ENCODE peak calls at places on chromosomes 4 and X, in nine cellular contexts. X is upper lobe of right lung, E is astrocyte, K is A549, P is upper lobe of left lung, J is testis, G is SJSA1, V is PC-3, L is tibial artery. H is an unnamed sample. For H3K4me1, the result is how much of the 10 kb centered on the place peaks cover.

GRCh38 chrX:33138677-33139249 is 72.6 kb downstream of the DMD start:
- DNase-seq in K (no peak), G (no peak), P (no peak), L (peak), X (no peak), J (no peak), V (peak), E (no peak), H (no peak)

GRCh38 chr4:1502976-1503375 is 96.7 kb upstream of the NKX1-1 start:
- DNase-seq in K (no peak), X (peak), L (peak), G (no peak), V (no peak), P (peak), E (no peak), J (no peak), H (no peak)

GRCh38 chr4:52910115-52910514 is 48.0 kb downstream of the RASL11B start:
- DNase-seq in X (no peak), V (no peak), P (no peak), G (no peak), L (no peak), J (no peak), K (no peak), E (no peak), H (no peak)

GRCh38 chr4:113476800-113477199 is 284.7 kb downstream of the CAMK2D start:
- DNase-seq in L (no peak), X (no peak), K (no peak), J (no peak), V (peak), E (no peak), P (no peak), G (no peak), H (no peak)

GRCh38 chrX:132968282-132968681 is 9.9 kb upstream of the HS6ST2 start:
- DNase-seq in J (no peak), X (no peak), E (no peak), G (no peak), V (no peak), P (no peak), K (no peak), L (no peak), H (peak)

GRCh38 chrX:130575831-130576404 is 174.1 kb downstream of the RBMX2 start:
- DNase-seq in J (peak), L (peak), G (peak), K (peak), X (peak), P (no peak), E (peak), V (peak), H (peak)

GRCh38 chrX:32448320-32448719 is 763.0 kb downstream of the DMD start:
- DNase-seq in X (no peak), L (no peak), J (no peak), K (no peak), P (no peak), V (no peak), G (no peak), E (no peak), H (no peak)

GRCh38 chr4:1713003-1713397 is 881 bp upstream of the SLBP start:
- DNase-seq in L (no peak), E (no peak), G (no peak), J (no peak), P (no peak), X (no peak), V (no peak), K (no peak), H (no peak)

GRCh38 chr4:19774690-19775256 is 476.9 kb upstream of the SLIT2 start:
- DNase-seq in J (no peak), E (no peak), V (peak), P (no peak), K (no peak), L (no peak), X (no peak), G (peak), H (no peak)

GRCh38 chrX:123920065-123920785 is 41.3 kb upstream of the STAG2 start:
- DNase-seq in K (peak), P (no peak), L (no peak), G (no peak), X (no peak), V (peak), J (no peak), E (peak), H (no peak)

GRCh38 chr4:163378661-163379060 is 35.0 kb downstream of the NPY5R start:
- DNase-seq in P (no peak), L (no peak), K (no peak), X (no peak), V (no peak), E (no peak), G (no peak), J (no peak), H (no peak)

GRCh38 chr4:102344520-102344954 is 745 bp downstream of the SLC39A8 start:
- DNase-seq in E (peak), X (peak), K (peak), L (peak), V (peak), J (peak), P (peak), G (peak), H (peak)

GRCh38 chr4:12041828-12042227 is 613.1 kb upstream of the HS3ST1 start:
- DNase-seq in K (no peak), L (no peak), J (no peak), E (no peak), V (no peak), X (no peak), G (no peak), P (no peak), H (no peak)

GRCh38 chr4:187071896-187072295 is 348.2 kb upstream of the FAT1 start:
- DNase-seq in J (peak), L (no peak), X (no peak), E (no peak), K (no peak), P (no peak), G (no peak), V (no peak), H (no peak)

GRCh38 chr4:175824110-175824509 is 12.0 kb upstream of the GPM6A start:
- DNase-seq in X (no peak), P (no peak), V (no peak), L (no peak), J (no peak), E (no peak), K (no peak), G (no peak), H (no peak)

GRCh38 chr4:24798036-24798610 is 2.8 kb downstream of the SOD3 start:
- DNase-seq in V (no peak), K (no peak), L (no peak), G (no peak), J (no peak), X (no peak), P (no peak), E (no peak), H (no peak)

GRCh38 chr4:24796632-24797031 is 1.3 kb downstream of the SOD3 start:
- DNase-seq in G (no peak), V (no peak), X (no peak), L (no peak), J (no peak), P (no peak), K (no peak), E (no peak), H (no peak)

GRCh38 chr4:24794111-24794860 is 1.1 kb upstream of the SOD3 start:
- DNase-seq in P (no peak), V (peak), K (no peak), G (peak), J (peak), X (no peak), E (peak), L (peak), H (no peak)

GRCh38 chr4:24794916-24795665 is at the start of gene SOD3:
- DNase-seq in E (peak), L (peak), J (peak), G (peak), K (no peak), V (peak), X (peak), P (peak), H (no peak)

GRCh38 chr4:24795666-24796381 is 451 bp downstream of the SOD3 start:
- DNase-seq in P (no peak), X (no peak), K (no peak), E (no peak), G (no peak), L (no peak), J (peak), V (no peak), H (no peak)
- H3K4me3 ChIP-seq in P (peak), X (peak), K (no peak), E (peak), G (peak), L (peak), J (peak), V (peak), H (no peak)

DNA sequence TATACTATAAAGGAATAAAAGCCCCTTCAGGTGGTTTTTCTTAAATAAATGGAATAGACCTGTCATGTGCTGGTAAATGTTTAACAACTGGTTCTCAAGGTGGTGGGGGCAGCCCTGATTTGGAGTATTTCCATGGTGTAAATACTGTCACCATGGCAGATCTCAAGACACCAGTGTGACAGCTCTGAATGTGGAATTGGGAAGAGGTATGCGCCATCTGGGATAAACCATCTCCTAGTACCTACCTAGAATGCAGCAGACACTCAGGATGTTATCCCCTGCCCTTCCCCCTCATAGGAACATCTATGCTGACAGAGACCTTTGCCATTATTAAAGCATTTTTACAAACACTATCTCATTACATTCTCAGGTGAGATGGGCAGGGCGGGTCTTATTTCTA is 26.4 kb upstream of the TMSB4X start:
- DNase-seq in E (no peak), J (no peak), V (no peak), K (no peak), G (no peak), P (no peak), L (no peak), X (no peak), H (no peak)
- H3K4me1 ChIP-seq in E (under half), J (under half), V (under half), K (under half), G (under half), P (under half), L (under half), X (under half), H (under half)

DNA sequence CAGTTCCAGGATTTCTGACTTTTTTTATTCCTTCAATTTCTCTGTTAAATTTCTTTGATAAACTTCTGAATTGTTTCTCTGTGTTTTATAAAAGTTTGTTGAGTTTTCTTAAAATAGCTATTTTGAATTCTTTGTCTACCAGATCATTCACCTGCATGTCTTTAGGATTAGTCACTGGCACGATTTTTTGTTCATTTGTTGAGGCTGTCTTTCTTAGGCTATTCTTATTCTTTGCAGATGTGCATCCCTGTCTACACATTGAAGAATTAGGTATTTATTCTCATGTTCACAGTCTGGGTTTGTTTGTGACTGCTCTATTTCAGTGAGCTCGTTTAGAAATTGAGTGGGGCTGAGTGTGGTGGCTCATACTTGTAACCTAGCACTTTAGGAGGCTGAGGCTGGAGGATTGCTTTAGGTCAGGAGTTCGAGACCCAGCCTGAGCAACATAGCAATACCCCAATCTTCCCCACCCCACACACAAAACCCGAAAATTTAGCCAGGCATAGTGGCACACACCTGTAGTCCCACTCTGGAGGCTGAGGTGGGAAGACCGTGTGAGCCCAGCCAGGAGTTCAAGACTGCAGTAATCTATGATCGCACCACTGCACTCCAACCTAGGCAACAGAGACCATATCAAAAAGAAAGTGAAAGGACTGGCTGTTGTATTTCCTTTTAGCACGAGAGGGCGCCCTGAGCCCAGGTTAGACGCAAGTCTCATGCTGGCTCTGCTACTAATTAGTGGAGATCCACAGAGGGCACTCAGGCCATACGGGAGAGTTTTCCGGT is 42.0 kb downstream of the F8 start:
- DNase-seq in G (peak), X (peak), P (no peak), J (peak), L (peak), E (peak), K (peak), V (peak), H (peak)
- H3K4me3 ChIP-seq in G (peak), X (peak), P (peak), J (no peak), L (peak), E (peak), K (peak), V (peak), H (no peak)

DNA sequence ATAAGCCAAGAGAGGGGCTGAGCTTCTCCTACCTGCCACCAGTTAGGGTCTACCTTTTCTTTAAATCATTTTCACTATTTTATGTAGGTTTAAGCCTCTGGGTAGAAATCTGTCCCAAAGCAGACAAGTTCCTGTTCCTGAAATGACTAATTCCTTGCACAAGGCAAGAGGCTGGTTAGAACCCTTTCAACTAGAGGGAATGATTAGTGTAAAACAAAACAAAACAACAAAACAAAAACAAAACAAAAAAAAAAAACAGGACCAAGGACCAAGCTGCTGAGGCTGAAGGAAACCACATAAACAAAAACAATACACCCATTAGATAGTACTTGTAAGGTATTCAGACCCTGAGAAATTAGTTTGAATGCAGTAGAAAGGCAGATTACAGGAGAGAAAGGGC is 62.7 kb downstream of the MAML3 start:
- DNase-seq in G (no peak), P (no peak), J (no peak), K (no peak), L (no peak), X (no peak), V (no peak), E (no peak), H (no peak)
- H3K4me1 ChIP-seq in G (half or more), P (half or more), J (under half), K (half or more), L (under half), X (half or more), V (half or more), E (half or more), H (under half)

DNA sequence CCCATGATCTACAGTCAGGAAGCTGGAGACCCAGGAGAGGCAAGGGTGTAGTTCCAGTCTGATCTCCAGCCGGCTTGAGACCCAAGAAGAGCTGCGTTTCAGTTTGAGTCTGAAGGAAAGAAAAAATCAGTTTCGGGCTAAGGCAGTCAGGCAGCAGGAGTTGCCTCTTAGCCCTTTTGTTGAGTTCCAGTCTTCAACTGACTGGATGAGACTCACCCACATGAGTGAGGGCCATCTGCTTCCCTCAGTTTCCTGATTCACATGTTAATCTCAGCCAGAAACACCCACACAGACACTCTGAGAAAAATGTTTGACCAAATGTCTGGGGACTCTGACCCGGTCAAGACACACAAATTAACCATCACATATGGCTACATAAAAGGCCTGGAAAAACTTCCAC is 73.6 kb upstream of the ELOVL6 start:
- DNase-seq in X (no peak), K (no peak), E (peak), V (no peak), P (no peak), G (no peak), J (no peak), L (no peak), H (no peak)
- H3K4me3 ChIP-seq in X (no peak), K (no peak), E (no peak), V (no peak), P (no peak), G (no peak), J (no peak), L (no peak), H (no peak)

GRCh38 chr4:6939761-6940743 is 30.4 kb downstream of the TBC1D14 start:
- DNase-seq in P (no peak), E (no peak), X (no peak), L (no peak), K (no peak), G (no peak), V (no peak), J (no peak), H (no peak)
- H3K4me1 ChIP-seq in P (under half), E (under half), X (half or more), L (under half), K (under half), G (under half), V (under half), J (under half), H (under half)